ENCODE peak calls at places on chromosomes 2 and 18, in nine cellular contexts. K is amygdala; O is activated CD4-positive, alpha-beta T cell treated with anti-CD3 and anti-CD28 coated beads for 48 hours; E is H1; R is astrocyte of the cerebellum; W is foreskin fibroblast; I is transverse colon; Q is DND-41; L is NCI-H187. H is an unnamed sample.

GRCh38 chr2:196590286-196590685 is 49.2 kb upstream of the CCDC150 start:
- DNase-seq in I (no peak), W (no peak), L (no peak), R (peak), Q (no peak), E (no peak), K (no peak), O (no peak), H (no peak)

GRCh38 chr2:38440655-38441054 is 63.6 kb upstream of the ATL2 start:
- DNase-seq in L (no peak), R (no peak), E (no peak), Q (no peak), K (no peak), I (no peak), O (no peak), W (no peak), H (no peak)

GRCh38 chr18:36099311-36099710 is 29.8 kb downstream of the SLC39A6 start:
- DNase-seq in L (no peak), O (no peak), I (no peak), E (no peak), W (no peak), Q (no peak), K (no peak), R (no peak), H (no peak)

GRCh38 chr2:200662727-200663126 is 76.9 kb downstream of the AOX1 start:
- DNase-seq in W (peak), R (no peak), E (no peak), L (no peak), O (no peak), Q (no peak), I (no peak), K (no peak), H (no peak)

GRCh38 chr2:147483293-147483669 is 361.5 kb upstream of the ACVR2A start:
- DNase-seq in L (no peak), R (no peak), I (no peak), O (no peak), Q (no peak), W (no peak), K (no peak), E (no peak), H (no peak)

GRCh38 chr2:140242889-140243288 is 1462.7 kb upstream of the NXPH2 start:
- DNase-seq in L (no peak), W (peak), E (no peak), O (no peak), I (no peak), K (no peak), Q (no peak), R (no peak), H (no peak)

GRCh38 chr2:199278099-199278498 is 179.6 kb downstream of the SATB2 start:
- DNase-seq in W (peak), O (no peak), Q (no peak), R (peak), E (no peak), K (no peak), I (no peak), L (no peak), H (no peak)

GRCh38 chr2:150282821-150283309 is 204.6 kb downstream of the RND3 start:
- DNase-seq in W (peak), I (no peak), Q (no peak), L (no peak), O (no peak), R (no peak), E (no peak), K (no peak), H (no peak)

GRCh38 chr2:160411167-160411566 is 82.4 kb downstream of the RBMS1 start:
- DNase-seq in O (peak), R (no peak), I (no peak), W (peak), K (no peak), Q (peak), L (no peak), E (no peak), H (no peak)

GRCh38 chr2:179340678-179341077 is 76.0 kb upstream of the SESTD1 start:
- DNase-seq in L (no peak), Q (no peak), I (no peak), W (peak), O (no peak), K (no peak), E (no peak), R (no peak), H (no peak)

H was measured in occipital lobe.